ENCODE peak calls at places on chromosomes 2 and 18, in five cellular contexts. J, I, N, T and W are unnamed samples.
A peak's percentile ranks its signal among the peaks of the same experiment; 100 is the strongest.

GRCh38 chr2:68345129-68345875 is 19.8 kb upstream of the PLEK start:
- DNase-seq in J (no peak), I (no peak), N (no peak), T (no peak), W (no peak)

GRCh38 chr18:55877321-55877720 is 289.3 kb upstream of the TCF4 start:
- DNase-seq in J (no peak), I (no peak), N (no peak), T (no peak), W (no peak)

GRCh38 chr2:41954304-41955291 is 93.2 kb upstream of the PKDCC start:
- DNase-seq in J (no peak), I (no peak), N (peak; percentile 79), T (no peak), W (no peak)

GRCh38 chr2:127639111-127639474 is 6.9 kb upstream of the GPR17 start:
- DNase-seq in J (no peak), I (no peak), N (no peak), T (no peak), W (no peak)

GRCh38 chr2:181916726-181917377 is 25.3 kb downstream of the ITPRID2 start:
- DNase-seq in J (no peak), I (no peak), N (no peak), T (no peak), W (no peak)

GRCh38 chr18:75962177-75962576 is 532.9 kb downstream of the ZNF516 start:
- DNase-seq in J (no peak), I (no peak), N (no peak), T (no peak), W (no peak)

GRCh38 chr2:174683392-174683759 is 80.9 kb downstream of the CHRNA1 start:
- DNase-seq in J (no peak), I (no peak), N (no peak), T (no peak), W (no peak)

GRCh38 chr18:44781890-44782289 is 101.2 kb downstream of the SETBP1 start:
- DNase-seq in J (no peak), I (no peak), N (no peak), T (no peak), W (no peak)

GRCh38 chr2:161956751-161957150 is 117.3 kb downstream of the DPP4 start:
- DNase-seq in J (no peak), I (no peak), N (no peak), T (no peak), W (no peak)

GRCh38 chr2:106037262-106037661 is 156.8 kb downstream of the UXS1 start:
- DNase-seq in J (no peak), I (no peak), N (no peak), T (no peak), W (no peak)

GRCh38 chr2:75098856-75099255 is 100.5 kb downstream of the TACR1 start:
- DNase-seq in J (no peak), I (no peak), N (no peak), T (no peak), W (no peak)

GRCh38 chr2:107728586-107728985 is 98.1 kb upstream of the RGPD4 start:
- DNase-seq in J (no peak), I (no peak), N (no peak), T (no peak), W (no peak)

GRCh38 chr18:65737346-65737745 is 13.5 kb upstream of the CDH7 start:
- DNase-seq in J (no peak), I (no peak), N (no peak), T (no peak), W (no peak)

GRCh38 chr2:241539616-241540374 is 18.8 kb upstream of the BOK start:
- DNase-seq in J (no peak), I (no peak), N (no peak), T (peak; percentile 47), W (no peak)

GRCh38 chr2:241540391-241540765 is 18.2 kb upstream of the BOK start:
- DNase-seq in J (no peak), I (no peak), N (no peak), T (peak; percentile 59), W (no peak)

GRCh38 chr2:241542278-241542605 is 16.3 kb upstream of the BOK start:
- DNase-seq in J (no peak), I (no peak), N (no peak), T (peak; percentile 64), W (no peak)

GRCh38 chr2:241541564-241542277 is 16.8 kb upstream of the BOK start:
- DNase-seq in J (no peak), I (no peak), N (no peak), T (peak; percentile 72), W (no peak)

DNA sequence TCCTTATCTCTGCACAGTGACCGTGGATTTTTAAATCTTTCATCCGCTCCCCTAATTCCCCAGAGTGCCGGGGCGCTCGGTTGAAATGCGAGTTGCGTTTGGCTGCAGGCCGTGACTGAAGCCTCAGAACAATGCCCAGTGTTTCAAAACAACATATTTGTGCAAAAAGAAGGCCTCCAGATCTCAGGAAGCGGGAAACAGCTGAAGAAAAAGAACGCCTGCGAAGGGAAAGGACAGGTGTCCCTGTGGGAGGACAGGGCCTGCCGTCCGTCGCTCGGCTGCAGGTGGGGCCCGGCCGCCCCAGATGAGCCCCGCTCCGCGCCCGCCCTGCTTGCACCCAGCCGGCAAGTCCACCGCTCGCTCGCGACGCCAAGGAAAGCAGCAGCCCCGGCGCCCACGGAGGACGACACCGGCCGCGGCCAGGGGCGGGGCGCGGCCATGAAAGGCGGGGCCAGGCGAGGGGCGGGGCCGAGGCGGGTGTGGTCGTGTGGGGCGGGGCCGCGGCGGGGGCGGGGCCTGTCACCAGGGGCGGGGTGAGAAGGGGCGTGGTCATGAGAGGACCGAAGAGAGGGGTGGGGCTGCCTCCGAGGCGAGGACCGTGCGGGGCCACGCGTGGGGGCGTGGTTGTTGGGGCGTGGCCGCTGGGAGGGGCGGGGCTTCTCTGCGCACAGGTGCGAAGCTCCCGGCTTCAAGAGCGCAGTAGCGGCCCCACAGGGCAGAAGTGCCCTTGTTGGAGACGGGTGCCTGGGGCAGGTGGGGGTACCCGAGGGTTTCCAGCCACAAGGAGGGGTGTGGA is 17.6 kb upstream of the BOK start:
- DNase-seq in J (peak; percentile 81), I (peak; percentile 32), N (no peak), T (peak; percentile 79), W (no peak)
- TF ChIP-seq POLR2A in J (no peak), I (no peak), N (no peak), T (no peak), W (no peak)

DNA sequence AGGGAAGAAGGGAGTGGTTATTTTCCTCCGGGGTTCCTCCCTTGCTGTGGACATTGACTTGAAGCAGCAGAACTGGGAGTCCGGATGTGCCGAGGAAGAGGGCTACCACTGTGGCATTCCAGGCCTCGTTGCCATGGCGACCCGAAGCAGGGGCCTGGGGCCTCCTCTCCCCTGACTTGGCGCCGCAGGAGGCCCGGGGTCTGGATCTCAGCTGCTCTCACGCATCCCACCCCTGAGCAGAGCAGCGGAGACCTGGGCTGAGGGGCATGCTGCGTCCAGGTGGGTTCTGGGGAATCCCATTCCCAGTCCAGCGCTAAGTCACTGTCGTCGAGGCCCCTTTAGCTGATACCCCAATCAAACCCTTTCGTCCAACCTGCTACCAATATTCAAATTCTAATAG is 100.2 kb downstream of the BCL11A start:
- DNase-seq in J (no peak), I (no peak), N (no peak), T (peak; percentile 74), W (no peak)
- TF ChIP-seq POLR2A in J (no peak), I (no peak), N (no peak), T (no peak), W (no peak)

GRCh38 chr18:47175283-47175894 is 775 bp downstream of the IER3IP1 start:
- DNase-seq in J (no peak), I (no peak), N (no peak), T (no peak), W (no peak)

GRCh38 chr18:47174545-47175116 is 1.5 kb downstream of the IER3IP1 start:
- DNase-seq in J (no peak), I (no peak), N (no peak), T (no peak), W (no peak)

GRCh38 chr18:47180765-47181164 is 4.6 kb upstream of the IER3IP1 start:
- DNase-seq in J (no peak), I (no peak), N (no peak), T (no peak), W (no peak)

GRCh38 chr18:47172476-47172875 is 3.7 kb downstream of the IER3IP1 start:
- DNase-seq in J (no peak), I (no peak), N (no peak), T (no peak), W (no peak)

DNA sequence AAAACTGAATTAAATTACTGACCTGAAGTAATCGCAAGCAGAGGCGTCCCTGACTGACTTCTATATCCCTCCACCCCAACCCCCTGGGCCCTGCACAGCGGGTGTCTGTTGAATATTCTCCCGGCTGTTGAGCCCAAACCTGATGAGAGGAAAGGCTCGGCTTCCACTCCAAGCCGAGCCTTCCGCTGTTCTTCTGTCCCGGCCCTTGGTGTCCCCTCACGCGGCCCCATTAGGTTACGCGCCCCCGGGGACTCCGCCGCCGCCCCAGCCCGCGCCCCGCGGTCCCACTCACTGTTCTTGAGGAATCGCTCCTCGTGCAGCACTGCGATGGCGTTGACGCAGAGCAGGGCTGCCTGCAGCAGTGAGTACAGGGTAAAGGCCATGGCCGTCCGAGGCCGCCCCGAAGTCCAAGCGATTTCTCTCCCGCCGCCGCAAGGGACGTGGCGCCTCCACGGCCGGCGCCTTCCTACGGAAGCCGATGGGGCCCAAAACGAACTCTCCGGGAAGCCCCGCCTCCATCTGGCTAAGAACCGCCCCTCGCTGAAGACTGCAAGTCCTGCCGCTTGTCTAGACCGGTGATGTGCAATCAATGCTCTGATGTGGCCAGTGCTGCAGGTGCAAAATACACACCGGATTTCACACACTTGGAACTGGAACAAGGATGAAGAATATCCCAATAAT is at the start of gene IER3IP1:
- DNase-seq in J (peak; percentile 90), I (peak; percentile 90), N (peak; percentile 97), T (peak; percentile 95), W (peak; percentile 94)
- TF ChIP-seq POLR2A in J (no peak), I (no peak), N (no peak), T (no peak), W (no peak)

GRCh38 chr2:95158441-95158840 is 1.2 kb downstream of the ZNF514 start:
- DNase-seq in J (no peak), I (no peak), N (no peak), T (no peak), W (no peak)

GRCh38 chr2:95159690-95160449 is at the start of gene ZNF514:
- DNase-seq in J (peak; percentile 87), I (peak; percentile 45), N (peak; percentile 95), T (peak; percentile 94), W (peak; percentile 92)

GRCh38 chr2:95165030-95165370 is 609 bp upstream of the ZNF2 start:
- DNase-seq in J (no peak), I (no peak), N (no peak), T (no peak), W (no peak)

DNA sequence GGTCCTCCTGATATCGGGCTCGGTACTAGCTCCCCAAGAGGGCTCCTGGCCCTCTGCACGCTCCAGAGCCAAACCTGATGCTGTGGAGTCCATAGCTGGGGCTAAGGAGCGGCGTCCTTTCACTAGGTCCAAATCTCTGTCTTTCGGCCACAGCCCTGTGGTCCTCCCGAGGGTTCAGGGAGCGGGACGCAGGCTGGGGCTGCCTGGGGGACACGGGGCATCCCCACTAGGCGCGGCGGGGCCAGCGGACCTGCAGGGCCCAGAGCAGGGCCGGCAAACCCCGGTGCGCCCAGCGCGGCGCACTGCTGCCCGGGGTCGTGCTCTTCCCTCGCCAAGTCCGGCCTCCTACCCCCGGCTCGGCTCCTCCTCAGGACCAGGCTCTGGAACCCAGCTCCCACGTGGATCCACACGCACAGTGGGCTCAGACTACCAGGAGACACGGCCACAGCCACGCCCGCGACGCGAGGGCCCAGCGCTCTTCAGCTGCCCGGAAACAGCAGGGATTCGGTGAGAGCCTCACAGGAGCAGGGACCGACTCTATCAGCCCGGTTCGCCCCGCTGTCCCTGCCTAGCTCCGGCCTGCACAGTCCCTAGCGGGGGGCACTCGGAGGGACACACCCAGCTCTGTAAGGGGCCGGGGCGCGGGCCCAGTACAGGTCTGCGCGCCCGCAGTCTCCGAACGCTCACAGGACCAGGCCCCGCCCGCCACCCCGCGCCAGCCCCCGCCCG is 593 bp downstream of the ZNF514 start:
- DNase-seq in J (peak; percentile 45), I (peak; percentile 10), N (peak; percentile 92), T (peak; percentile 88), W (peak; percentile 78)
- TF ChIP-seq POLR2A in J (no peak), I (no peak), N (no peak), T (no peak), W (no peak)